ENCODE peak calls at places on chromosomes 7 and 10, in eight cellular contexts. V, A, X, S, E, K, M and U are unnamed samples.

GRCh38 chr10:68611227-68611626 is 51.1 kb downstream of the TET1 start:
- DNase-seq in S (no peak), A (no peak), V (no peak), M (no peak), K (no peak), E (no peak), X (no peak), U (no peak)

GRCh38 chr7:141072548-141073172 is 1.2 kb upstream of the TMEM178B start:
- DNase-seq in V (peak; percentile 56), A (peak; percentile 79), S (peak; percentile 38), E (peak; percentile 44), X (peak; percentile 86), K (peak; percentile 17), M (peak; percentile 81), U (peak; percentile 57)

GRCh38 chr10:97385565-97385964 is 15.6 kb downstream of the RRP12 start:
- DNase-seq in A (no peak), X (no peak), M (no peak), V (no peak), S (no peak), K (no peak), E (no peak), U (no peak)

GRCh38 chr7:148185050-148185449 is 405.5 kb upstream of the C7orf33 start:
- DNase-seq in M (peak; percentile 0), V (no peak), A (peak; percentile 38), K (no peak), X (no peak), E (no peak), S (no peak), U (peak; percentile 72)

GRCh38 chr10:96998329-96998888 is 166.3 kb downstream of the LCOR start:
- DNase-seq in X (no peak), M (peak; percentile 83), S (peak; percentile 33), V (peak; percentile 81), E (no peak), K (no peak), A (peak; percentile 89), U (peak; percentile 65)

GRCh38 chr7:42400961-42401360 is 164.0 kb upstream of the GLI3 start:
- DNase-seq in V (no peak), S (no peak), M (no peak), K (no peak), X (no peak), E (no peak), A (no peak), U (no peak)

GRCh38 chr10:55631071-55631654 is 729.9 kb downstream of the ZWINT start:
- DNase-seq in V (peak; percentile 5), K (peak; percentile 64), M (peak; percentile 3), E (peak; percentile 88), X (peak; percentile 55), S (peak; percentile 25), A (peak; percentile 4), U (peak; percentile 21)

GRCh38 chr10:87863102-87863943 is at the start of the genes KLLN and PTEN:
- DNase-seq in M (peak; percentile 89), S (peak; percentile 81), X (peak; percentile 95), K (peak; percentile 85), E (peak; percentile 91), A (peak; percentile 85), V (peak; percentile 94), U (peak; percentile 95)

GRCh38 chr10:97762816-97763215 is 9.0 kb downstream of the SFRP5 start:
- DNase-seq in K (no peak), M (no peak), S (no peak), X (peak; percentile 34), V (no peak), E (no peak), A (peak; percentile 2), U (peak; percentile 12)

GRCh38 chr10:83978681-83979383 is 160.5 kb upstream of the GHITM start:
- DNase-seq in V (no peak), M (no peak), K (no peak), X (no peak), S (no peak), E (no peak), A (no peak), U (no peak)

GRCh38 chr10:58201704-58202103 is 66.0 kb downstream of the IPMK start:
- DNase-seq in K (no peak), E (no peak), X (no peak), A (no peak), V (no peak), M (no peak), S (no peak), U (no peak)

GRCh38 chr10:119973261-119973660 is 80.7 kb downstream of the SEC23IP start:
- DNase-seq in M (peak; percentile 2), X (no peak), K (no peak), S (peak; percentile 16), V (peak; percentile 3), A (no peak), E (no peak), U (peak; percentile 2)

GRCh38 chr7:12130664-12131063 is 80.4 kb upstream of the TMEM106B start:
- DNase-seq in K (no peak), A (no peak), S (no peak), X (no peak), E (no peak), V (peak; percentile 60), M (no peak), U (no peak)

GRCh38 chr7:155339474-155339873 is 41.8 kb downstream of the INSIG1 start:
- DNase-seq in K (no peak), E (no peak), A (no peak), S (no peak), X (peak; percentile 42), V (no peak), M (no peak), U (no peak)

GRCh38 chr10:45424668-45425404 is 50.8 kb downstream of the ALOX5 start:
- DNase-seq in V (no peak), E (no peak), M (no peak), A (no peak), K (no peak), X (no peak), S (no peak), U (no peak)

DNA sequence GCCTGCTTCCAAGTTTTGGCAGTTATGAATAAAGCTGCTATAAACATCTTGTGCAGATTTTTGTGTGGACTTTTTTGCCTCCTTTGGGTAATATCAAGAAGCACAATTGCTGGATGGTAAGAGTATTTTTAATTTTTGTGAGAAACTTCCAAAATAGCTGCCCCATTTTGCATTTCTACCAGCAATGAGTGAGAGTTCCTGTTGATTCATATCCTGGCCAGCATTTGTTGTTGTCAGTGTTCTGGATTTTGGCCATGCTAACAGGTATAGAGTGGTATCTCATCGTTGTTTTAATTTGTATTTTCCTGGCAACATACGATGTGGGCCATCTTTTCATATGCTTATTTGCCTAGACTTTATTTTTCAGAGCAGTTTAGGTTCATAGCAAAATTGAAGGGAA is 53.9 kb downstream of the BTAF1 start:
- DNase-seq in E (no peak), M (no peak), K (no peak), V (no peak), S (no peak), X (no peak), A (no peak), U (no peak)
- TF ChIP-seq CTCF in E (no peak), M (no peak), K (no peak), V (no peak), S (no peak), X (no peak), A (no peak), U (no peak)

DNA sequence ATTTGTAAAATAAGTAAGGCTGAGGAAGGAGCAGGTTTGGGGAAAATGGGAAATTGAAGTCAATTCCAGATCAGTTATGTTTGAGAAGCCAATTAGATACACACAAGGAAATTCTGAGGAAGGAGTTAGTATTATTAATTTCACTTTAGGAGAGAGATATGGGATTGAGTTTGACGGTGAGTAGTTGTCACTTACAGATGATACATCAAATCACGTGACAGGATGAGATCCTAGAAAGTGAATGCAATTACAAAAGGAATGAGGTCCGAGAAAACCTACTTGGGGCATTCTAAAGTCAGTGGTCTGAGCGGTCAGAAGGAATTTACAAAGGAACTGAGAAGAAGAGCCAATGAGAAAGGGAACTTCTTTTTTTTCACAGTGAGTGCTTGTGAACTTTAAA is 364.3 kb upstream of the TMEM229A start:
- DNase-seq in K (no peak), M (no peak), X (no peak), A (no peak), E (no peak), V (no peak), S (no peak), U (no peak)
- TF ChIP-seq CTCF in K (no peak), M (no peak), X (no peak), A (no peak), E (no peak), V (no peak), S (no peak), U (no peak)

GRCh38 chr7:153090757-153091156 is 331.2 kb downstream of the ACTR3B start:
- DNase-seq in V (no peak), M (no peak), S (no peak), A (no peak), E (no peak), X (no peak), K (no peak), U (no peak)
- TF ChIP-seq CTCF in V (no peak), M (no peak), S (no peak), A (no peak), E (no peak), X (no peak), K (no peak), U (no peak)

GRCh38 chr10:17290226-17290625 is 62.2 kb downstream of the VIM start:
- DNase-seq in V (peak; percentile 8), K (peak; percentile 14), E (no peak), M (peak; percentile 25), S (peak; percentile 62), X (no peak), A (no peak), U (peak; percentile 29)
- TF ChIP-seq CTCF in V (peak; percentile 17), K (no peak), E (no peak), M (peak; percentile 24), S (peak; percentile 32), X (peak; percentile 6), A (peak; percentile 51), U (no peak)

DNA sequence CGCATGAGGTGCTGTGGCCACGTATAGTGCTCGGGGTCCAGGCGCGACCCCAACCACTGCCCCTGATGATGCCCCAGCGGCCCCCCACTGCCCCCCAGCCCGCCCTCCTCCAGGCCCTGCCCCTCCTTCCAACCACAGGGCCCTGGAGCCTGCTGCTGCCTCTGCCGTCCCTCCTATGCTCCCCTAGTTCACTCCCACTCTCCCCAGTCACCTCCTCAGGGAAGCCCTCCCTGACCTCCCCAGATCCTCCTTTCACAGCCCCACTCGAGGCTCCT is 93.8 kb downstream of the UNCX start:
- DNase-seq in E (no peak), K (no peak), V (no peak), M (no peak), A (no peak), S (no peak), X (no peak), U (no peak)
- TF ChIP-seq CTCF in E (no peak), K (no peak), V (no peak), M (no peak), A (no peak), S (no peak), X (no peak), U (no peak)